ENCODE peak calls at places on chromosome X, in eight cellular contexts. One of them, this sample, is unnamed.

GRCh38 chrX:67693928-67694327 is 150.1 kb downstream of the AR start:
- DNase-seq in body of pancreas: no peak
- DNase-seq in activated CD4-positive, CD25-positive, alpha-beta regulatory T cell treated with anti-CD3 and anti-CD28 coated beads, Interleukin-2, amount 50 U/mL, for 72 hours: no peak
- DNase-seq in SK-N-SH: no peak
- DNase-seq in GM20000: no peak
- DNase-seq in mesendoderm: no peak
- DNase-seq in AG08395: peak
- DNase-seq in iris pigment epithelial cell: peak
- DNase-seq in this sample: peak

GRCh38 chrX:1481636-1482529 is 29.2 kb upstream of the ASMTL start:
- DNase-seq in body of pancreas: peak
- DNase-seq in activated CD4-positive, CD25-positive, alpha-beta regulatory T cell treated with anti-CD3 and anti-CD28 coated beads, Interleukin-2, amount 50 U/mL, for 72 hours: peak
- DNase-seq in SK-N-SH: no peak
- DNase-seq in GM20000: peak
- DNase-seq in mesendoderm: peak
- DNase-seq in AG08395: peak
- DNase-seq in iris pigment epithelial cell: peak
- DNase-seq in this sample: peak

GRCh38 chrX:47358387-47359065 is 11.9 kb upstream of the ZNF157 start:
- DNase-seq in body of pancreas: no peak
- DNase-seq in activated CD4-positive, CD25-positive, alpha-beta regulatory T cell treated with anti-CD3 and anti-CD28 coated beads, Interleukin-2, amount 50 U/mL, for 72 hours: no peak
- DNase-seq in SK-N-SH: no peak
- DNase-seq in GM20000: no peak
- DNase-seq in mesendoderm: no peak
- DNase-seq in AG08395: no peak
- DNase-seq in iris pigment epithelial cell: peak
- DNase-seq in this sample: no peak

GRCh38 chrX:152821145-152821765 is 9.3 kb downstream of the CETN2 start:
- DNase-seq in body of pancreas: peak
- DNase-seq in activated CD4-positive, CD25-positive, alpha-beta regulatory T cell treated with anti-CD3 and anti-CD28 coated beads, Interleukin-2, amount 50 U/mL, for 72 hours: no peak
- DNase-seq in SK-N-SH: peak
- DNase-seq in GM20000: peak
- DNase-seq in mesendoderm: peak
- DNase-seq in AG08395: peak
- DNase-seq in iris pigment epithelial cell: peak
- DNase-seq in this sample: no peak

GRCh38 chrX:130770615-130771014 is 132.4 kb downstream of the ENOX2 start:
- DNase-seq in body of pancreas: no peak
- DNase-seq in activated CD4-positive, CD25-positive, alpha-beta regulatory T cell treated with anti-CD3 and anti-CD28 coated beads, Interleukin-2, amount 50 U/mL, for 72 hours: no peak
- DNase-seq in SK-N-SH: no peak
- DNase-seq in GM20000: no peak
- DNase-seq in mesendoderm: no peak
- DNase-seq in AG08395: peak
- DNase-seq in iris pigment epithelial cell: peak
- DNase-seq in this sample: peak

GRCh38 chrX:18010251-18010650 is 149.2 kb upstream of the RAI2 start:
- DNase-seq in body of pancreas: no peak
- DNase-seq in activated CD4-positive, CD25-positive, alpha-beta regulatory T cell treated with anti-CD3 and anti-CD28 coated beads, Interleukin-2, amount 50 U/mL, for 72 hours: no peak
- DNase-seq in SK-N-SH: no peak
- DNase-seq in GM20000: no peak
- DNase-seq in mesendoderm: no peak
- DNase-seq in AG08395: no peak
- DNase-seq in iris pigment epithelial cell: no peak
- DNase-seq in this sample: no peak

GRCh38 chrX:9605484-9605883 is 140.6 kb downstream of the TBL1X start:
- DNase-seq in body of pancreas: no peak
- DNase-seq in activated CD4-positive, CD25-positive, alpha-beta regulatory T cell treated with anti-CD3 and anti-CD28 coated beads, Interleukin-2, amount 50 U/mL, for 72 hours: no peak
- DNase-seq in SK-N-SH: no peak
- DNase-seq in GM20000: no peak
- DNase-seq in mesendoderm: no peak
- DNase-seq in AG08395: no peak
- DNase-seq in iris pigment epithelial cell: no peak
- DNase-seq in this sample: no peak

GRCh38 chrX:12237131-12237530 is 98.9 kb downstream of the FRMPD4 start:
- DNase-seq in body of pancreas: no peak
- DNase-seq in activated CD4-positive, CD25-positive, alpha-beta regulatory T cell treated with anti-CD3 and anti-CD28 coated beads, Interleukin-2, amount 50 U/mL, for 72 hours: no peak
- DNase-seq in SK-N-SH: no peak
- DNase-seq in GM20000: no peak
- DNase-seq in mesendoderm: no peak
- DNase-seq in AG08395: no peak
- DNase-seq in iris pigment epithelial cell: no peak
- DNase-seq in this sample: no peak

GRCh38 chrX:154368630-154369452 is 5.6 kb downstream of the FLNA start:
- DNase-seq in body of pancreas: peak
- DNase-seq in activated CD4-positive, CD25-positive, alpha-beta regulatory T cell treated with anti-CD3 and anti-CD28 coated beads, Interleukin-2, amount 50 U/mL, for 72 hours: peak
- DNase-seq in SK-N-SH: no peak
- DNase-seq in GM20000: peak
- DNase-seq in mesendoderm: peak
- DNase-seq in AG08395: peak
- DNase-seq in iris pigment epithelial cell: peak
- DNase-seq in this sample: peak

GRCh38 chrX:51894697-51895336 is 1.4 kb downstream of the MAGED1 start:
- DNase-seq in body of pancreas: peak
- DNase-seq in activated CD4-positive, CD25-positive, alpha-beta regulatory T cell treated with anti-CD3 and anti-CD28 coated beads, Interleukin-2, amount 50 U/mL, for 72 hours: no peak
- DNase-seq in SK-N-SH: peak
- DNase-seq in GM20000: peak
- DNase-seq in mesendoderm: peak
- DNase-seq in AG08395: no peak
- DNase-seq in iris pigment epithelial cell: peak
- DNase-seq in this sample: peak

GRCh38 chrX:135420831-135421230 is 913 bp upstream of the SMIM10L2A start:
- DNase-seq in body of pancreas: no peak
- DNase-seq in activated CD4-positive, CD25-positive, alpha-beta regulatory T cell treated with anti-CD3 and anti-CD28 coated beads, Interleukin-2, amount 50 U/mL, for 72 hours: no peak
- DNase-seq in SK-N-SH: no peak
- DNase-seq in GM20000: no peak
- DNase-seq in mesendoderm: no peak
- DNase-seq in AG08395: no peak
- DNase-seq in iris pigment epithelial cell: no peak
- DNase-seq in this sample: no peak

GRCh38 chrX:124282580-124282979 is 49.9 kb upstream of the TEX13D start:
- DNase-seq in body of pancreas: no peak
- DNase-seq in activated CD4-positive, CD25-positive, alpha-beta regulatory T cell treated with anti-CD3 and anti-CD28 coated beads, Interleukin-2, amount 50 U/mL, for 72 hours: no peak
- DNase-seq in SK-N-SH: no peak
- DNase-seq in GM20000: no peak
- DNase-seq in mesendoderm: no peak
- DNase-seq in AG08395: no peak
- DNase-seq in iris pigment epithelial cell: no peak
- DNase-seq in this sample: no peak

GRCh38 chrX:71815906-71816156 is 52.7 kb downstream of the CXorf49B start:
- DNase-seq in body of pancreas: no peak
- DNase-seq in activated CD4-positive, CD25-positive, alpha-beta regulatory T cell treated with anti-CD3 and anti-CD28 coated beads, Interleukin-2, amount 50 U/mL, for 72 hours: no peak
- DNase-seq in SK-N-SH: no peak
- DNase-seq in GM20000: no peak
- DNase-seq in mesendoderm: no peak
- DNase-seq in AG08395: no peak
- DNase-seq in iris pigment epithelial cell: no peak
- DNase-seq in this sample: no peak

GRCh38 chrX:17038681-17039161 is 92.3 kb downstream of the REPS2 start:
- DNase-seq in body of pancreas: peak
- DNase-seq in activated CD4-positive, CD25-positive, alpha-beta regulatory T cell treated with anti-CD3 and anti-CD28 coated beads, Interleukin-2, amount 50 U/mL, for 72 hours: no peak
- DNase-seq in SK-N-SH: peak
- DNase-seq in GM20000: no peak
- DNase-seq in mesendoderm: no peak
- DNase-seq in AG08395: peak
- DNase-seq in iris pigment epithelial cell: peak
- DNase-seq in this sample: peak

GRCh38 chrX:28920554-28920953 is 333.3 kb downstream of the IL1RAPL1 start:
- DNase-seq in body of pancreas: no peak
- DNase-seq in activated CD4-positive, CD25-positive, alpha-beta regulatory T cell treated with anti-CD3 and anti-CD28 coated beads, Interleukin-2, amount 50 U/mL, for 72 hours: no peak
- DNase-seq in SK-N-SH: no peak
- DNase-seq in GM20000: no peak
- DNase-seq in mesendoderm: no peak
- DNase-seq in AG08395: no peak
- DNase-seq in iris pigment epithelial cell: peak
- DNase-seq in this sample: no peak

GRCh38 chrX:114798902-114799301 is 215.0 kb downstream of the HTR2C start:
- DNase-seq in body of pancreas: no peak
- DNase-seq in activated CD4-positive, CD25-positive, alpha-beta regulatory T cell treated with anti-CD3 and anti-CD28 coated beads, Interleukin-2, amount 50 U/mL, for 72 hours: no peak
- DNase-seq in SK-N-SH: no peak
- DNase-seq in GM20000: no peak
- DNase-seq in mesendoderm: no peak
- DNase-seq in AG08395: peak
- DNase-seq in iris pigment epithelial cell: peak
- DNase-seq in this sample: no peak

This sample was measured in GM03348.